ENCODE peak calls at places on chromosome 9, in seven cellular contexts. P is breast epithelium; R is effector memory CD4-positive, alpha-beta T cell; N is CD4-positive, CD25-positive, alpha-beta regulatory T cell; W is uterus; E is aorta; Z is tibial artery. Y is an unnamed sample.

GRCh38 chr9:16613605-16614004 is 256.9 kb downstream of the BNC2 start:
- DNase-seq in P (no peak), R (no peak), N (no peak), W (no peak), E (no peak), Z (no peak), Y (no peak)

GRCh38 chr9:92476962-92477361 is 5.3 kb downstream of the ASPN start:
- DNase-seq in P (no peak), R (no peak), N (no peak), W (no peak), E (no peak), Z (no peak), Y (no peak)

GRCh38 chr9:92545002-92545510 is 9.3 kb upstream of the ECM2 start:
- DNase-seq in P (no peak), R (no peak), N (no peak), W (no peak), E (no peak), Z (no peak), Y (no peak)

GRCh38 chr9:94779101-94779500 is 52.6 kb downstream of the AOPEP start:
- DNase-seq in P (no peak), R (no peak), N (peak; percentile 29), W (no peak), E (no peak), Z (no peak), Y (no peak)

GRCh38 chr9:14021871-14022525 is 291.9 kb downstream of the NFIB start:
- DNase-seq in P (no peak), R (no peak), N (no peak), W (no peak), E (no peak), Z (no peak), Y (no peak)

GRCh38 chr9:84500218-84500617 is 159.7 kb upstream of the SLC28A3 start:
- DNase-seq in P (no peak), R (no peak), N (no peak), W (no peak), E (no peak), Z (no peak), Y (no peak)

GRCh38 chr9:88741335-88741734 is 206.4 kb downstream of the NXNL2 start:
- DNase-seq in P (no peak), R (no peak), N (peak; percentile 24), W (no peak), E (no peak), Z (no peak), Y (no peak)

GRCh38 chr9:33117306-33117705 is 40.8 kb upstream of the SMU1 start:
- DNase-seq in P (no peak), R (no peak), N (no peak), W (no peak), E (no peak), Z (no peak), Y (no peak)

GRCh38 chr9:33467526-33467925 is 6.2 kb downstream of the NOL6 start:
- DNase-seq in P (no peak), R (no peak), N (no peak), W (no peak), E (peak; percentile 28), Z (no peak), Y (no peak)

GRCh38 chr9:129175825-129176633 is 2.0 kb downstream of the IER5L start:
- DNase-seq in P (peak; percentile 94), R (peak; percentile 12), N (peak; percentile 71), W (peak; percentile 91), E (peak; percentile 94), Z (peak; percentile 90), Y (no peak)

GRCh38 chr9:34578241-34579096 is 11.1 kb downstream of the CNTFR start:
- DNase-seq in P (no peak), R (no peak), N (no peak), W (no peak), E (no peak), Z (no peak), Y (no peak)

GRCh38 chr9:96218821-96219614 is 83.0 kb downstream of the HSD17B3 start:
- DNase-seq in P (no peak), R (no peak), N (no peak), W (no peak), E (no peak), Z (no peak), Y (no peak)

GRCh38 chr9:133818444-133818843 is 80.3 kb upstream of the SARDH start:
- DNase-seq in P (no peak), R (no peak), N (no peak), W (no peak), E (no peak), Z (no peak), Y (no peak)

DNA sequence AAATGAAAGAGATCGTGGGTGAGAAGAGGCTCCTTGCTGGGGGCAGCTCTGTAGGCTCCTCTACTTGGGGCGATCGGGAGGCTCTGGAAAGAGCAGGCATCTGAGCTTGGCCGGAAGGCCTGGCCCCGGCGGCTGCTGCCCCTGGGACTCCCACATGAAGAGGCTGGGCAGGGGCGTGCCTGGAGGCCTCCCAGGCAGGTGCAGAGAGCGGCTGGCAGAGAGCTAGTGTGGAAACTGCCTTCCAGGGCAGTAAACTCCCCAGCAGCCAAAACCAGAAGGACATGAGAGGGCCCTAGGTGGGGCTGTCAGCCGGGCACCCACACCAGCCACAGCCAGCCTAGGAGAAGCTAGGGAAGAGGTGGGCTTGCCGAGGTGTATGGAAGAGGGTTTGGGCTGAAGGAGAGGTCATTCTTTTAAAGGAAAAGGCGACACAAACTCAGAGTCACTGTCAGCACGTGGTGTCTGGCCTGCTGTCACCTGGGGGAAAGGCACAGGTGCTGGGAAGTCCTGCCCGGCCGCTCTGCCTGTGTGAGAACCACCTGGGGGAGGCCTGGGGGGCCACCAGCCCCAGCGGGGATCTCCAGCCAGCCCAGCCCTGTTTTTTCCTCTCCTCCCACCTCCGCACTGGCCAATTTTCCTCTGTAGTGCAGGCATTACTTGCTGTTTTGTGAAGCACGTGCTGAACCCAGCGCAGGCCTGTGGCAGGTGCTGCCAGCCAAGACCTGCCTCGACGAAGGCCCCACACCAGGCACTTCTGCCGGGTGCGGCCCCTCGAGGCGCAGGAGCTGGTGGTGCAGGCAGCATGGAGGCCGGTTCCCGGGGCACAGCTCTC is 44.8 kb upstream of the EGFL7 start:
- DNase-seq in P (no peak), R (no peak), N (no peak), W (no peak), E (no peak), Z (no peak), Y (no peak)
- H3K27ac ChIP-seq in P (no peak overlapping the region), R (no peak overlapping the region), N (no peak overlapping the region), W (no peak overlapping the region), E (no peak overlapping the region), Z (no peak overlapping the region), Y (no peak overlapping the region)

DNA sequence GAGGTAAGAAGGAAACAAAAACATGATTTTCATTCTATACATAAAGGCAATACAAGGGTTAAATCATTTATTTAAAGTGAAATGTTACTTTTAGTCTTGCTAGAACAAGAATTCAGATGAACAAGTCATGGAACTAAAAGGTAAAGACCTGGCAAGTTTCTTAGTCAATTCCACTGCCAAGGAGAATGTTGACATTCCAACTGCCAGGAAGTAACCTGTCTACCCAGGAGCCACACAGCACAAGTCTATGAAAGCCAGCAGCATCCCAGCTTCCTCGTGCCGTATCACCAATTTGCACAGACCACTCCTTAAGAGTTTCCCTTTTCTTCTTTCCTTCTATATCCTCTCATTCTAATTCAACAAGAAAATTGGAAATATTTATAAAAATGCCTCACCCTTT is 79.9 kb downstream of the SETX start:
- DNase-seq in P (no peak), R (no peak), N (no peak), W (no peak), E (no peak), Z (no peak), Y (no peak)
- H3K27ac ChIP-seq in P (no peak overlapping the region), R (no peak overlapping the region), N (no peak overlapping the region), W (no peak overlapping the region), E (no peak overlapping the region), Z (no peak overlapping the region), Y (no peak overlapping the region)

DNA sequence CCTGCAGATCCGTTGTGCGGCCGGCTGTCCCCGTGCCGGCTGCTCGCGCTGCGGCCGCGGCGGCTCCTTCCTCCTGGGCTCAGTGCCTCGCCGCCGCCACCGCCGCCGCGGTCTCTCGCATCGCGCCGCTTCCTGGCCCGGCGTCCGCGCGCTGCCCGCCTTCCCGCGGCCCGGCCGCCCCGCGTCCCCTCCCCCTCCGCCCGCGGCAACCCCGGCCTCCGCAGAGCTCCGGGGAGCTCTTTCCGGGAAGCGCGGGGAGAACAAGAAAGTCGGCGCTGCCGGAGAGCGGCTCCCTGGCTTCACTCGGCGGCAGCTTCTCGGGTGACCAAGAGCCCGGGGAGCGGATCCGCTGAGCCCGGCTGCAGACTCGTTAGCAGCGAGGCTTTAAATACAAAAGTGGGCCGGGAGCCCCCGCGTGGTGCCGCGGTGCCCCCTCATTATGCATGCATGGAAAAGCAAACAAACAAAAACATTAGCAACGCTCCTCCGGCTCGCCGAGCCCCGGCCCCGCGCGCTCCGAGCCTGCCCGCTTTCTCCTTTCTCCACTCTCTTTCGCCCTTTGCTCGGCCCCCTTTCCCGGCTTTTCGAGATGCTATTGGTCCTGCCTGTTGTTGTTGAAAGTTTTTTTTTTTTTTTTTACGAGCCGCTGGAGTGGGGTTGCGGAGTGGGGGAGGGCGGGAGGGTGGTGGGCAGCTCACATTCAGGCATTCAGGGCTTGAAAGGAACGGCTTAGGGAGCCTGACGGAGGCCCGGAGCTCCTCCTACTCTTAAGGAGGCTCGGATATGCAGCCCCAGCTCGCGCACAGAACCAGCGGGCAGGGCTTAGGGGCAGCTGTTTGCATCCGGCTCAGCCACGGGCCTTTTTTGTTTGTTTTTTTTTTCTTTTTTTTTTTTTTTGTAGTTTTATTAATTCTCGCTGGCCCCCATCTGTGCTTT is at the start of gene GAS1:
- DNase-seq in P (peak; percentile 87), R (peak; percentile 33), N (peak; percentile 82), W (peak; percentile 95), E (peak; percentile 95), Z (peak; percentile 90), Y (peak; percentile 87)
- H3K27ac ChIP-seq in P (peak within 1 kb of the TSS; percentile 89), R (peak within 1 kb of the TSS; percentile 16), N (peak within 1 kb of the TSS; percentile 21), W (peak within 1 kb of the TSS; percentile 93), E (peak within 1 kb of the TSS; percentile 95), Z (peak within 1 kb of the TSS; percentile 79), Y (peak within 1 kb of the TSS; percentile 95)

DNA sequence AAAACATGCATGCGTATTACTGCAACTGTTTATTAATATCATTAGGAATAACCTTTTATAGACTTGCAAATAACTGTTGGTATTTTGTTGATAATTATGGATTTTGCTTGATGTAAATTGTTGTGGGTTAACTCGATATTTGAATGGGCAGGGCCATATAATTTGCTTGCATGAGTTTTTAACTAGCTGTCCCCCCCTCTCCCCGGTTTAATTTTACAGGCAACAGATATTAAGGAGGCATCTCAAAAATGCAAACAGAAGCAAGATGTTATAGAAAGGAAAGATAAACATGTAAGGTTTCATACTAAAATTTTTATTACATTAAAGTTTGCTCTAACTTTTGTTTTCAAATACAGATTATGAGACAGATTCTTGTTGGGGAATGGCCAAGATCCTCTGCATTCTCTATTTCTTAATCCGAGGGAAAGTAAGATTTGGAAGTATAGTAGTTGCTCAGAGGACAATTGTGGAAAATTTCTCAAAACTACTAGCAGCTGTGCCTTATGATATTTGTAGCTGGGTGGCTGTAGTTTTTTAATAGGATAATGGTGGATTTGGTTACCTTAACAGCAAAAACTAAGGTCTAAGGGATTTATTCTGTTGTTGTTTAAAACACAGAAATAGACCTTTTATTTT is 27.3 kb downstream of the SMC5 start:
- DNase-seq in P (no peak), R (no peak), N (no peak), W (no peak), E (no peak), Z (no peak), Y (no peak)
- H3K27ac ChIP-seq in P (no peak overlapping the region), R (no peak overlapping the region), N (no peak overlapping the region), W (peak overlapping the region; percentile 37), E (no peak overlapping the region), Z (no peak overlapping the region), Y (no peak overlapping the region)